ENCODE peak calls at places on chromosomes 4 and X, in four cellular contexts. E is K562, V is HepG2, R is GM12878. K is an unnamed sample.

GRCh38 chrX:119887721-119888425 is 7.8 kb upstream of the AKAP14 start:
- DNase-seq in E (peak; percentile 62), R (no peak), V (peak; percentile 54), K (peak; percentile 93)

GRCh38 chr4:7938513-7939376 is 916 bp downstream of the AFAP1 start:
- DNase-seq in R (no peak), V (no peak), E (no peak), K (peak; percentile 47)

GRCh38 chr4:184728858-184729257 is 5.0 kb downstream of the CENPU start:
- DNase-seq in R (no peak), E (no peak), V (peak; percentile 61), K (no peak)

GRCh38 chrX:9670136-9670905 is 95.3 kb downstream of the GPR143 start:
- DNase-seq in E (peak; percentile 26), V (no peak), R (no peak), K (no peak)

GRCh38 chr4:11625206-11625605 is 196.5 kb upstream of the HS3ST1 start:
- DNase-seq in E (no peak), R (no peak), V (no peak), K (no peak)

GRCh38 chr4:76802546-76803021 is 95.4 kb downstream of the SOWAHB start:
- DNase-seq in R (no peak), V (no peak), E (peak; percentile 44), K (no peak)

GRCh38 chr4:176277162-176277904 is 8.3 kb upstream of the ASB5 start:
- DNase-seq in E (peak; percentile 65), R (no peak), V (peak; percentile 39), K (peak; percentile 73)

GRCh38 chr4:173252024-173252935 is 81.9 kb downstream of the HMGB2 start:
- DNase-seq in V (peak; percentile 22), R (peak; percentile 68), E (peak; percentile 63), K (peak; percentile 47)

GRCh38 chr4:18536420-18536819 is 514.9 kb upstream of the LCORL start:
- DNase-seq in R (no peak), E (no peak), V (peak; percentile 31), K (no peak)

GRCh38 chr4:156778093-156778492 is 193.5 kb downstream of the PDGFC start:
- DNase-seq in E (no peak), V (no peak), R (no peak), K (no peak)

GRCh38 chr4:38819569-38819968 is 15.0 kb upstream of the TLR1 start:
- DNase-seq in R (peak; percentile 68), V (no peak), E (no peak), K (no peak)

GRCh38 chrX:118536687-118537461 is 41.3 kb downstream of the DOCK11 start:
- DNase-seq in E (no peak), V (no peak), R (peak; percentile 33), K (peak; percentile 59)

GRCh38 chr4:72286185-72286584 is 254.4 kb downstream of the NPFFR2 start:
- DNase-seq in E (no peak), V (no peak), R (no peak), K (no peak)

GRCh38 chrX:129622757-129623301 is 31.9 kb downstream of the APLN start:
- DNase-seq in R (no peak), E (no peak), V (no peak), K (no peak)

GRCh38 chrX:134478374-134478773 is 18.4 kb downstream of the HPRT1 start:
- DNase-seq in E (no peak), R (no peak), V (no peak), K (no peak)

GRCh38 chr4:189035654-189036053 is 896.4 kb downstream of the TRIML1 start:
- DNase-seq in E (no peak), R (no peak), V (no peak), K (no peak)

GRCh38 chrX:136476501-136476900 is 11.2 kb upstream of the BRS3 start:
- DNase-seq in V (no peak), E (no peak), R (no peak), K (no peak)

DNA sequence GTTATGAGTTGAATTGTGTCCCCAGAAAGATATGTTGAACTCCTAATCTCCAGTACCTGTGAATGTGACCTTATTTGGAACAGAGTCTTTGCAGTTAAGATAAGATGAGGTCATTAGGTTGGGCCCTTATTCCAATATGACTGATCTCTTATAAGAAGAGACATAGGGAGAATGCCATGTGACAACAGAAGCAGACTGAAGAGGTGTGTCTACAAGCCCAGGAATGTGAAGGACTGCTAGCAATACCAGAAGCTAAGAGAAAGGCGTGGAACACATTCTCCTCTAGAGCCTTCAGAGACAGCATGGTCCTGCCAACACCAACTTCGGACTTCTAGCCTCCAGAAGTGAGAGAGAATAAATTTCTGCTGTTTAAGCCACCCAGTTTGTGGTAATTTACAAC is 22.5 kb upstream of the USP27X start:
- DNase-seq in V (no peak), R (no peak), E (no peak), K (no peak)
- TF ChIP-seq FOXK2 in V (no peak), R (no peak), E (no peak), K (no peak)

DNA sequence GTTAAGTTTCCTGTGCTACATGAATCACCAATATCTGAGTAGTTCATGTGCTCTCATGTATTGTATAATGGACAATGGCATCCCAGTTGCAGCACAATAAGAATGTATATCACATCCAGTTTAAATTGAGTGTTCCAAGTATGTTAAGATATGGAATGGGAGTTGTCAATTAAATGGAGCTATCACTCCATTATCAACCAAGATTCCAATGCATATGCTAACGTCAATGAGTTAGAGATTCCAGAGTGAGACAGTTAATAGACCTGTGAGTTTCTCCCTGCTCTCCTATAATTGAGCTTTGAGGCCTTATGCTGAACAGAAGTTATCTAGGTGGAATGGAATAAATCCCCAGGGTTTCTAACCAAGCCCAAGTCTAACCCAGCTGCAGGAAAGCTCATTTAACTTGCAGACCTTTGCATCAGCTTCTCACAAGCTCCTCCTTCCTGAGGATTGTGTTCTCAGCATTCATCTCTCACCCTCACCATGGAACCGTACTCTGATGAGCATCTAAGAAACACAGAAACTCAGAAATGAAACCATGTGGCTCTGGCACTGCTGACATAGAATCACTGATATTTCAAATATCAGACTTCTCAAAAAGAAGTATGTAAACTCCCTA is 84.8 kb downstream of the TIGD2 start:
- DNase-seq in E (no peak), R (no peak), V (no peak), K (no peak)
- TF ChIP-seq FOXK2 in E (no peak), R (no peak), V (no peak), K (no peak)

DNA sequence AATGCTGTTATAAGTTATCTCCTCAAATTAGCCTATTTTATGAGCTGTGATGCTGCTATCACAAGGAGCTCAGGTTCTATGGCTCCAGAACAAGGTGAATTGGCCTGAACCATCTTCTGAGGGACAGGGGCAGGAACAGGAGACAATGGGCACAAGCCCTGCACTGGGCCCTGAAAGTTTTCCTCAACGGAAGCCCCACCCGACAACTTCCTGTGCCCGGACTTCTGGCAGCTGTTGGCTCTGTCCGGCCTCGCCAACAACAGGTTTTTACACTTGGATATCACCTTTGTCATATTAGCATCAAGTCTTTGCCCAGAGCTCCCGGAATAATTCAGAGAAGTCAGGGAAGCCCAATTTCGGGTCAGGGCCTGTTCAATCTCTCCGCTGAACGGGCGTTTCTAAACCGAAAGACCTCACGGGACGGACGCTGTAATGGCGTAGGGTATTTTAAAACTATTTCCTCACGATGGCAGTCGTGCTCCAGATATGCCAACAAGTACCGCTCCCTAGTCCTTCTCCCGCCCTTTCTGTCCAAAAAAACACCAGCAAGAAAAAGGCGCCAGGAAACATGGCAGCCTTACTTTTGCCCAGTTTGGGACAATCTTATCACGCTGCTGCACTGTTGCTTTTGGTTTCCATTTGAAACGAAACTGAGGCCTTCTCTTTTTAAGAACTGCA is 201.0 kb upstream of the STK26 start:
- DNase-seq in E (no peak), V (no peak), R (peak; percentile 85), K (peak; percentile 51)
- TF ChIP-seq FOXK2 in E (no peak), V (no peak), R (no peak), K (no peak)

DNA sequence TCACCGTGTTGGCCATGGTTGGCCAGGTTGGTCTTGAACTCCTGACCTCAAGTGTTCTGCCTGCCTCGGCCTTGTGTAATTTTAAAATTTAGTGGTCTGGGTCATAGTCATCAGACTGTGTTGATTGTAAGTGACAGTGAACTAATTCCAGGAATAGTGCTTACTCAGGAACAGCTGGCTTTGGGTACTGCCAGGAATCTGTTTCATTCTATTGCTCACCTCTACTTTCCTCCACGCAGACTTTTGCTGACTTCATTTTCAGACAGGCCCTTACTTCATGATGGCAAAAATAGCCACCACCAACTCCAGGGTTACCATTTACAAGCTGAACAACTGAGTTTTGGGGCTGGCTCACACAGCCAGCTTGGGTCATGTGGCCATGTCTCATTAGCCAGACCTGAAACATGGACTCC is 54.6 kb downstream of the FNIP2 start:
- DNase-seq in E (no peak), V (no peak), R (no peak), K (no peak)
- TF ChIP-seq FOXK2 in E (no peak), V (no peak), R (no peak), K (no peak)

GRCh38 chr4:3408793-3409330 is 32.9 kb upstream of the HGFAC start:
- DNase-seq in E (no peak), R (no peak), V (no peak), K (peak; percentile 53)
- TF ChIP-seq FOXK2 in E (no peak), R (no peak), V (no peak), K (no peak)

GRCh38 chr4:141524116-141524515 is 112.3 kb upstream of the IL15 start:
- DNase-seq in R (no peak), V (no peak), E (no peak), K (no peak)
- TF ChIP-seq FOXK2 in R (no peak), V (no peak), E (no peak), K (no peak)